ENCODE peak calls at places on chromosome 4, in five cellular contexts. One of them, this sample, is unnamed.

GRCh38 chr4:17895481-17895880 is 84.7 kb downstream of the NCAPG start:
- DNase-seq in HL-60: no peak
- DNase-seq in A549: no peak
- DNase-seq in GM12878: no peak
- DNase-seq in GM23338: no peak
- DNase-seq in this sample: no peak

GRCh38 chr4:84237008-84237407 is 262.1 kb downstream of the NKX6-1 start:
- DNase-seq in A549: no peak
- DNase-seq in GM12878: no peak
- DNase-seq in HL-60: no peak
- DNase-seq in GM23338: no peak
- DNase-seq in this sample: no peak

GRCh38 chr4:76758290-76758882 is 139.6 kb downstream of the SOWAHB start:
- DNase-seq in GM12878: no peak
- DNase-seq in A549: peak
- DNase-seq in GM23338: peak
- DNase-seq in HL-60: no peak
- DNase-seq in this sample: peak

GRCh38 chr4:119113033-119113655 is 22.5 kb upstream of the MYOZ2 start:
- DNase-seq in GM23338: no peak
- DNase-seq in GM12878: no peak
- DNase-seq in HL-60: peak
- DNase-seq in A549: peak
- DNase-seq in this sample: peak

GRCh38 chr4:88212253-88212561 is 53.8 kb upstream of the ABCG2 start:
- DNase-seq in GM12878: no peak
- DNase-seq in HL-60: no peak
- DNase-seq in A549: no peak
- DNase-seq in GM23338: no peak
- DNase-seq in this sample: no peak

GRCh38 chr4:87423313-87424031 is 1.1 kb downstream of the NUDT9 start:
- DNase-seq in GM12878: no peak
- DNase-seq in GM23338: no peak
- DNase-seq in A549: no peak
- DNase-seq in HL-60: no peak
- DNase-seq in this sample: no peak

GRCh38 chr4:164937576-164938270 is 39.7 kb downstream of the TRIM61 start:
- DNase-seq in GM23338: peak
- DNase-seq in HL-60: no peak
- DNase-seq in A549: no peak
- DNase-seq in GM12878: peak
- DNase-seq in this sample: no peak

GRCh38 chr4:124028172-124028571 is 631.6 kb downstream of the SPRY1 start:
- DNase-seq in A549: no peak
- DNase-seq in GM12878: no peak
- DNase-seq in HL-60: no peak
- DNase-seq in GM23338: no peak
- DNase-seq in this sample: no peak

GRCh38 chr4:40918330-40918729 is 168.6 kb downstream of the NSUN7 start:
- DNase-seq in GM23338: no peak
- DNase-seq in A549: no peak
- DNase-seq in GM12878: no peak
- DNase-seq in HL-60: no peak
- DNase-seq in this sample: no peak

GRCh38 chr4:8647094-8647570 is 54.6 kb downstream of the CPZ start:
- DNase-seq in HL-60: no peak
- DNase-seq in GM23338: no peak
- DNase-seq in A549: no peak
- DNase-seq in GM12878: no peak
- DNase-seq in this sample: no peak

GRCh38 chr4:8646296-8647093 is 53.9 kb downstream of the CPZ start:
- DNase-seq in GM23338: no peak
- DNase-seq in GM12878: no peak
- DNase-seq in HL-60: no peak
- DNase-seq in A549: no peak
- DNase-seq in this sample: no peak

GRCh38 chr4:8648296-8648695 is 55.7 kb downstream of the CPZ start:
- DNase-seq in HL-60: no peak
- DNase-seq in GM23338: no peak
- DNase-seq in GM12878: no peak
- DNase-seq in A549: no peak
- DNase-seq in this sample: no peak

GRCh38 chr4:8648816-8649630 is 56.5 kb downstream of the CPZ start:
- DNase-seq in HL-60: no peak
- DNase-seq in GM12878: no peak
- DNase-seq in GM23338: no peak
- DNase-seq in A549: no peak
- DNase-seq in this sample: no peak

DNA sequence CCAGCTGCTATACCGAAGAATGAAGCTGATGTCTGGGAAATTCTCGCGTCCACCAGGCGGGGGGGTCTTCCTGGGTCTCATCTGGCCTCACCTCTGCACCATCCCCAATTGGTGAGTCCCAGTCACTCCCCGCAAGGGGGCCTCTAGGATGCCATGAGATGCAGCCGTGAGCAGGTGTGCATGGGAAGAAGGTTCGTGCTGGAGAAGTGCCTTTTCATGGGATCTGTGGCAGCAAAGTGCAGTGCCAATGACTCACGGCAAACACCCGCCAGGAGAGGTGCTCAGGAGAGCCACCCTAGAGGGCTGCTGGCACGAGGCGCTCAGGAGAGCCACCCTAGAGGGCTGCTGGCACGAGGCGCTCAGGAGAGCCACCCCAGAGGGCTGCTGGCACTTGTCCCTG is 55.1 kb downstream of the CPZ start:
- DNase-seq in GM12878: no peak
- DNase-seq in HL-60: no peak
- DNase-seq in A549: no peak
- DNase-seq in GM23338: no peak
- DNase-seq in this sample: no peak
- TF ChIP-seq REST in GM12878: no peak
- TF ChIP-seq REST in HL-60: no peak
- TF ChIP-seq REST in A549: no peak
- TF ChIP-seq REST in GM23338: no peak
- TF ChIP-seq REST in this sample: no peak

GRCh38 chr4:7867191-7867590 is 72.5 kb downstream of the AFAP1 start:
- DNase-seq in HL-60: no peak
- DNase-seq in A549: no peak
- DNase-seq in GM12878: no peak
- DNase-seq in GM23338: no peak
- DNase-seq in this sample: no peak

GRCh38 chr4:7864685-7865084 is 75.0 kb downstream of the AFAP1 start:
- DNase-seq in A549: no peak
- DNase-seq in HL-60: no peak
- DNase-seq in GM12878: no peak
- DNase-seq in GM23338: no peak
- DNase-seq in this sample: no peak

GRCh38 chr4:7867701-7868429 is 71.8 kb downstream of the AFAP1 start:
- DNase-seq in GM23338: no peak
- DNase-seq in A549: no peak
- DNase-seq in GM12878: no peak
- DNase-seq in HL-60: no peak
- DNase-seq in this sample: no peak

GRCh38 chr4:7863911-7864681 is 75.6 kb downstream of the AFAP1 start:
- DNase-seq in GM23338: no peak
- DNase-seq in GM12878: no peak
- DNase-seq in HL-60: no peak
- DNase-seq in A549: no peak
- DNase-seq in this sample: no peak

DNA sequence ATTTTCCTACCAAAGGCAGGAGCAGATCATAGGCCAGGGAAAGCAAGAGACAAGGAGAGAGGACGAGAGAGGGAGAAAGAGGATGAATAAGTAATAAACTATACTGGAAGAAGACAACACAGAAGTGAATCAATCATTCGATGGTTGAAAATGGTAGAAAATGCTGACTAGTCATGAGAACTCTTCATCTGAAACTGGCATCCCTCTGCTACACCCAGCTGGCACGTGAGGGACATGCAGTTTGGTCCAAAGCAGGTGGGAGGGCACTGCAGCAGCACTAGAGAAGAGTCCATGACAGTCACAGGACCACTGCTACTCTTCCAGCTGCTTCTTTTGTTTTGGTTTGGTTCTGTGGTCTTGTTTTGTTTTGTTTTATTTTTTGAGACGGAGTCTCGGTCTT is 74.1 kb downstream of the AFAP1 start:
- DNase-seq in GM12878: no peak
- DNase-seq in HL-60: no peak
- DNase-seq in A549: no peak
- DNase-seq in GM23338: no peak
- DNase-seq in this sample: no peak
- TF ChIP-seq REST in GM12878: no peak
- TF ChIP-seq REST in HL-60: no peak
- TF ChIP-seq REST in A549: no peak
- TF ChIP-seq REST in GM23338: no peak
- TF ChIP-seq REST in this sample: no peak

DNA sequence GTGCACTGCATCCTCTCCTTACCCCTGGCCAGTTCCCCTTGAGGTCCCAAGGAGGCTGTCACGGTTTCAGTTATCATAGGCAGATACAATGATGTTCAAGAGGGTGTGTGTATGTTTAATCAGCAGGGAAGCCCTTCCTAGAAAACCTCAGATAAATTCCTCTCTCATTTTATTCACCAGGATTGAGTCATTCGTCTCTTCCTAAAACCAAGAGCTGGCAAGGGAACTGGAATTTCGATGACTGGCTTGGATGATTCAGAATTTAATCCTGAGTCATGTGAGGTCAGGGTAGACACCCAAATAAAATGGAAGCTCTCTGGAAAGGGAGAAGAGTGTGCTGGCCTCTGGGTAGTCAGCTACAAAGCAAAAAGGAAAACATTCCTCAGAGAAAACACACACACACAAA is 106.2 kb upstream of the RAPGEF2 start:
- DNase-seq in A549: peak
- DNase-seq in HL-60: no peak
- DNase-seq in GM23338: no peak
- DNase-seq in GM12878: no peak
- DNase-seq in this sample: peak
- TF ChIP-seq REST in A549: no peak
- TF ChIP-seq REST in HL-60: no peak
- TF ChIP-seq REST in GM23338: no peak
- TF ChIP-seq REST in GM12878: no peak
- TF ChIP-seq REST in this sample: no peak

GRCh38 chr4:185481390-185481789 is 9.9 kb upstream of the CCDC110 start:
- DNase-seq in A549: no peak
- DNase-seq in HL-60: no peak
- DNase-seq in GM23338: no peak
- DNase-seq in GM12878: no peak
- DNase-seq in this sample: no peak

GRCh38 chr4:185479507-185479971 is 8.0 kb upstream of the CCDC110 start:
- DNase-seq in HL-60: no peak
- DNase-seq in A549: no peak
- DNase-seq in GM23338: no peak
- DNase-seq in GM12878: peak
- DNase-seq in this sample: no peak

GRCh38 chr4:185480016-185480732 is 8.6 kb upstream of the CCDC110 start:
- DNase-seq in HL-60: no peak
- DNase-seq in GM12878: no peak
- DNase-seq in GM23338: peak
- DNase-seq in A549: no peak
- DNase-seq in this sample: no peak
- TF ChIP-seq REST in HL-60: no peak
- TF ChIP-seq REST in GM12878: no peak
- TF ChIP-seq REST in GM23338: no peak
- TF ChIP-seq REST in A549: no peak
- TF ChIP-seq REST in this sample: no peak

DNA sequence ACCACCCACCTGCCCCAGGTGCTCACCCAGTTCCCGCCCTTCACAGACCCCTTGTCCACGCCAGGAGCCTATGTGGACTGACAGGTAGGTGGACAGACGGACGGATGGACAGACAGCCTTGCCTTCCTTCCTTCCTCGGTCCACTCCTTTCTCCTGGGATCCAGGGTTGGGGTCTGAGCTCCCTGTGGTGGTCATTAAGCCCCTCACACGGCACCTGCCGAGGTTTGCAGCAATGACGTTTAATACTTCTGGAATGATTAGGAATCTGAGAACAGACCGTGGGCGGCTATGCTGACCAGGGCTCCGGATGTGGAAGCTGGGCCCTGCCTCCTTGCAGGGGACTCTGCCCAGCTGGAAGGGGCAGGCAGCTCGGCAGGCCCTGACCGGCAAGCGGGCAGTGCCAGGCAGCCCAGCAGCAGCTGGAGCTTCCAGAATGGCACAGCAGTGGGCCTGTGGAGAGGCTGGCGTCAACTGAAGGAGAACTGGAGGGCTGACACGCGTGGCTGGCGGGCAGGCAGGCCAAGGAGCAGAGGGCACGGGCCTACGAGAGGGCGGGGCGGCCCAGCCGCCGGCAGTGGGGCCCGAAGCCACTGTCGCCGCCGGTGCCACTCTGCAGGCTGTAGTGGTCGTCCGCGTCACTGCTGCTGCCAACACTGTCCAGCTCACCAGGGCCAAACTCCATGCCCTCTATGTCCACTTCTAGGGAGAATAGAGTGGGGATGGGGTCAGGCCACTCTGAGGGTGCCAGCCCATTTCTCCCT is 8.3 kb upstream of the HAUS3 start:
- DNase-seq in GM23338: no peak
- DNase-seq in HL-60: no peak
- DNase-seq in GM12878: no peak
- DNase-seq in A549: no peak
- DNase-seq in this sample: no peak
- TF ChIP-seq REST in GM23338: no peak
- TF ChIP-seq REST in HL-60: no peak
- TF ChIP-seq REST in GM12878: no peak
- TF ChIP-seq REST in A549: no peak
- TF ChIP-seq REST in this sample: no peak

This sample was measured in HCT116.